ENCODE peak calls at places on chromosomes 11 and 22, in nine cellular contexts. One of them, this sample, is unnamed.

GRCh38 chr11:66976048-66976467 is 954 bp downstream of the C11orf86 start:
- DNase-seq in activated CD4-positive, alpha-beta T cell treated with anti-CD3 and anti-CD28 coated beads, Interleukin-2, amount 10 ng/mL, durations not matched to agents 24 days and 14 days: peak
- DNase-seq in WTC11: peak
- DNase-seq in activated naive CD8-positive, alpha-beta T cell treated with anti-CD3 and anti-CD28 coated beads, Interleukin-2, amount 50 U/mL, for 24 hours: peak
- DNase-seq in HT-29: no peak
- DNase-seq in AG20443: no peak
- DNase-seq in HEK293T: peak
- DNase-seq in dorsolateral prefrontal cortex: no peak
- DNase-seq in stimulated activated CD4-positive, alpha-beta T cell treated with anti-CD3 and anti-CD28 coated beads, Interleukin-1b, Interleukin-23, amount 100 ng/mL, for 48 hours: peak
- DNase-seq in this sample: no peak

GRCh38 chr11:117424781-117425180 is 97.1 kb downstream of the CEP164 start:
- DNase-seq in dorsolateral prefrontal cortex: no peak
- DNase-seq in WTC11: no peak
- DNase-seq in stimulated activated CD4-positive, alpha-beta T cell treated with anti-CD3 and anti-CD28 coated beads, Interleukin-1b, Interleukin-23, amount 100 ng/mL, for 48 hours: no peak
- DNase-seq in AG20443: peak
- DNase-seq in HEK293T: no peak
- DNase-seq in activated naive CD8-positive, alpha-beta T cell treated with anti-CD3 and anti-CD28 coated beads, Interleukin-2, amount 50 U/mL, for 24 hours: no peak
- DNase-seq in HT-29: no peak
- DNase-seq in activated CD4-positive, alpha-beta T cell treated with anti-CD3 and anti-CD28 coated beads, Interleukin-2, amount 10 ng/mL, durations not matched to agents 24 days and 14 days: no peak
- DNase-seq in this sample: no peak

GRCh38 chr11:67354314-67355022 is 1.1 kb upstream of the POLD4 start:
- DNase-seq in activated CD4-positive, alpha-beta T cell treated with anti-CD3 and anti-CD28 coated beads, Interleukin-2, amount 10 ng/mL, durations not matched to agents 24 days and 14 days: peak
- DNase-seq in dorsolateral prefrontal cortex: no peak
- DNase-seq in stimulated activated CD4-positive, alpha-beta T cell treated with anti-CD3 and anti-CD28 coated beads, Interleukin-1b, Interleukin-23, amount 100 ng/mL, for 48 hours: no peak
- DNase-seq in HEK293T: no peak
- DNase-seq in WTC11: no peak
- DNase-seq in HT-29: peak
- DNase-seq in activated naive CD8-positive, alpha-beta T cell treated with anti-CD3 and anti-CD28 coated beads, Interleukin-2, amount 50 U/mL, for 24 hours: peak
- DNase-seq in AG20443: peak
- DNase-seq in this sample: peak

GRCh38 chr11:83865636-83866461 is 579.7 kb upstream of the CCDC90B start:
- DNase-seq in AG20443: no peak
- DNase-seq in HEK293T: no peak
- DNase-seq in HT-29: no peak
- DNase-seq in WTC11: no peak
- DNase-seq in dorsolateral prefrontal cortex: no peak
- DNase-seq in activated naive CD8-positive, alpha-beta T cell treated with anti-CD3 and anti-CD28 coated beads, Interleukin-2, amount 50 U/mL, for 24 hours: no peak
- DNase-seq in activated CD4-positive, alpha-beta T cell treated with anti-CD3 and anti-CD28 coated beads, Interleukin-2, amount 10 ng/mL, durations not matched to agents 24 days and 14 days: no peak
- DNase-seq in stimulated activated CD4-positive, alpha-beta T cell treated with anti-CD3 and anti-CD28 coated beads, Interleukin-1b, Interleukin-23, amount 100 ng/mL, for 48 hours: no peak
- DNase-seq in this sample: no peak

GRCh38 chr11:34333787-34334186 is 24.0 kb downstream of the ABTB2 start:
- DNase-seq in activated naive CD8-positive, alpha-beta T cell treated with anti-CD3 and anti-CD28 coated beads, Interleukin-2, amount 50 U/mL, for 24 hours: no peak
- DNase-seq in WTC11: no peak
- DNase-seq in dorsolateral prefrontal cortex: no peak
- DNase-seq in AG20443: no peak
- DNase-seq in activated CD4-positive, alpha-beta T cell treated with anti-CD3 and anti-CD28 coated beads, Interleukin-2, amount 10 ng/mL, durations not matched to agents 24 days and 14 days: no peak
- DNase-seq in stimulated activated CD4-positive, alpha-beta T cell treated with anti-CD3 and anti-CD28 coated beads, Interleukin-1b, Interleukin-23, amount 100 ng/mL, for 48 hours: no peak
- DNase-seq in HEK293T: no peak
- DNase-seq in HT-29: no peak
- DNase-seq in this sample: no peak

GRCh38 chr11:59847620-59848019 is 2.3 kb upstream of the CBLIF start:
- DNase-seq in activated CD4-positive, alpha-beta T cell treated with anti-CD3 and anti-CD28 coated beads, Interleukin-2, amount 10 ng/mL, durations not matched to agents 24 days and 14 days: no peak
- DNase-seq in dorsolateral prefrontal cortex: no peak
- DNase-seq in HEK293T: no peak
- DNase-seq in HT-29: no peak
- DNase-seq in WTC11: no peak
- DNase-seq in AG20443: no peak
- DNase-seq in stimulated activated CD4-positive, alpha-beta T cell treated with anti-CD3 and anti-CD28 coated beads, Interleukin-1b, Interleukin-23, amount 100 ng/mL, for 48 hours: no peak
- DNase-seq in activated naive CD8-positive, alpha-beta T cell treated with anti-CD3 and anti-CD28 coated beads, Interleukin-2, amount 50 U/mL, for 24 hours: no peak
- DNase-seq in this sample: no peak

GRCh38 chr22:38685761-38686160 is 4.0 kb downstream of the TOMM22 start:
- DNase-seq in WTC11: no peak
- DNase-seq in dorsolateral prefrontal cortex: no peak
- DNase-seq in HT-29: no peak
- DNase-seq in activated naive CD8-positive, alpha-beta T cell treated with anti-CD3 and anti-CD28 coated beads, Interleukin-2, amount 50 U/mL, for 24 hours: no peak
- DNase-seq in HEK293T: no peak
- DNase-seq in AG20443: no peak
- DNase-seq in stimulated activated CD4-positive, alpha-beta T cell treated with anti-CD3 and anti-CD28 coated beads, Interleukin-1b, Interleukin-23, amount 100 ng/mL, for 48 hours: no peak
- DNase-seq in activated CD4-positive, alpha-beta T cell treated with anti-CD3 and anti-CD28 coated beads, Interleukin-2, amount 10 ng/mL, durations not matched to agents 24 days and 14 days: no peak
- DNase-seq in this sample: no peak

GRCh38 chr11:119367661-119368120 is 13.8 kb downstream of the USP2 start:
- DNase-seq in activated CD4-positive, alpha-beta T cell treated with anti-CD3 and anti-CD28 coated beads, Interleukin-2, amount 10 ng/mL, durations not matched to agents 24 days and 14 days: no peak
- DNase-seq in AG20443: no peak
- DNase-seq in WTC11: no peak
- DNase-seq in activated naive CD8-positive, alpha-beta T cell treated with anti-CD3 and anti-CD28 coated beads, Interleukin-2, amount 50 U/mL, for 24 hours: no peak
- DNase-seq in HEK293T: no peak
- DNase-seq in HT-29: peak
- DNase-seq in stimulated activated CD4-positive, alpha-beta T cell treated with anti-CD3 and anti-CD28 coated beads, Interleukin-1b, Interleukin-23, amount 100 ng/mL, for 48 hours: no peak
- DNase-seq in dorsolateral prefrontal cortex: no peak
- DNase-seq in this sample: peak

GRCh38 chr11:12701815-12702214 is 27.6 kb downstream of the TEAD1 start:
- DNase-seq in AG20443: no peak
- DNase-seq in activated CD4-positive, alpha-beta T cell treated with anti-CD3 and anti-CD28 coated beads, Interleukin-2, amount 10 ng/mL, durations not matched to agents 24 days and 14 days: no peak
- DNase-seq in dorsolateral prefrontal cortex: no peak
- DNase-seq in activated naive CD8-positive, alpha-beta T cell treated with anti-CD3 and anti-CD28 coated beads, Interleukin-2, amount 50 U/mL, for 24 hours: no peak
- DNase-seq in HT-29: no peak
- DNase-seq in HEK293T: no peak
- DNase-seq in WTC11: no peak
- DNase-seq in stimulated activated CD4-positive, alpha-beta T cell treated with anti-CD3 and anti-CD28 coated beads, Interleukin-1b, Interleukin-23, amount 100 ng/mL, for 48 hours: no peak
- DNase-seq in this sample: no peak

GRCh38 chr11:128520886-128521696 is 66.3 kb downstream of the ETS1 start:
- DNase-seq in stimulated activated CD4-positive, alpha-beta T cell treated with anti-CD3 and anti-CD28 coated beads, Interleukin-1b, Interleukin-23, amount 100 ng/mL, for 48 hours: no peak
- DNase-seq in activated naive CD8-positive, alpha-beta T cell treated with anti-CD3 and anti-CD28 coated beads, Interleukin-2, amount 50 U/mL, for 24 hours: no peak
- DNase-seq in activated CD4-positive, alpha-beta T cell treated with anti-CD3 and anti-CD28 coated beads, Interleukin-2, amount 10 ng/mL, durations not matched to agents 24 days and 14 days: peak
- DNase-seq in HEK293T: no peak
- DNase-seq in dorsolateral prefrontal cortex: no peak
- DNase-seq in WTC11: no peak
- DNase-seq in AG20443: peak
- DNase-seq in HT-29: peak
- DNase-seq in this sample: no peak

GRCh38 chr22:31229402-31230140 is 17.5 kb downstream of the LIMK2 start:
- DNase-seq in activated CD4-positive, alpha-beta T cell treated with anti-CD3 and anti-CD28 coated beads, Interleukin-2, amount 10 ng/mL, durations not matched to agents 24 days and 14 days: peak
- DNase-seq in dorsolateral prefrontal cortex: peak
- DNase-seq in WTC11: no peak
- DNase-seq in stimulated activated CD4-positive, alpha-beta T cell treated with anti-CD3 and anti-CD28 coated beads, Interleukin-1b, Interleukin-23, amount 100 ng/mL, for 48 hours: no peak
- DNase-seq in AG20443: peak
- DNase-seq in HEK293T: no peak
- DNase-seq in activated naive CD8-positive, alpha-beta T cell treated with anti-CD3 and anti-CD28 coated beads, Interleukin-2, amount 50 U/mL, for 24 hours: no peak
- DNase-seq in HT-29: no peak
- DNase-seq in this sample: no peak

GRCh38 chr22:39500101-39500500 is 2.0 kb upstream of the MIEF1 start:
- DNase-seq in HT-29: no peak
- DNase-seq in activated CD4-positive, alpha-beta T cell treated with anti-CD3 and anti-CD28 coated beads, Interleukin-2, amount 10 ng/mL, durations not matched to agents 24 days and 14 days: no peak
- DNase-seq in HEK293T: no peak
- DNase-seq in stimulated activated CD4-positive, alpha-beta T cell treated with anti-CD3 and anti-CD28 coated beads, Interleukin-1b, Interleukin-23, amount 100 ng/mL, for 48 hours: no peak
- DNase-seq in WTC11: no peak
- DNase-seq in dorsolateral prefrontal cortex: no peak
- DNase-seq in AG20443: no peak
- DNase-seq in activated naive CD8-positive, alpha-beta T cell treated with anti-CD3 and anti-CD28 coated beads, Interleukin-2, amount 50 U/mL, for 24 hours: no peak
- DNase-seq in this sample: no peak

GRCh38 chr22:22417495-22418162 is 90.9 kb downstream of the ZNF280B start:
- DNase-seq in AG20443: no peak
- DNase-seq in dorsolateral prefrontal cortex: no peak
- DNase-seq in HEK293T: no peak
- DNase-seq in WTC11: no peak
- DNase-seq in activated naive CD8-positive, alpha-beta T cell treated with anti-CD3 and anti-CD28 coated beads, Interleukin-2, amount 50 U/mL, for 24 hours: no peak
- DNase-seq in activated CD4-positive, alpha-beta T cell treated with anti-CD3 and anti-CD28 coated beads, Interleukin-2, amount 10 ng/mL, durations not matched to agents 24 days and 14 days: peak
- DNase-seq in stimulated activated CD4-positive, alpha-beta T cell treated with anti-CD3 and anti-CD28 coated beads, Interleukin-1b, Interleukin-23, amount 100 ng/mL, for 48 hours: no peak
- DNase-seq in HT-29: no peak
- DNase-seq in this sample: no peak

GRCh38 chr11:27398413-27398780 is 35.4 kb upstream of the CCDC34 start:
- DNase-seq in HT-29: no peak
- DNase-seq in HEK293T: no peak
- DNase-seq in activated naive CD8-positive, alpha-beta T cell treated with anti-CD3 and anti-CD28 coated beads, Interleukin-2, amount 50 U/mL, for 24 hours: no peak
- DNase-seq in AG20443: no peak
- DNase-seq in WTC11: no peak
- DNase-seq in activated CD4-positive, alpha-beta T cell treated with anti-CD3 and anti-CD28 coated beads, Interleukin-2, amount 10 ng/mL, durations not matched to agents 24 days and 14 days: no peak
- DNase-seq in stimulated activated CD4-positive, alpha-beta T cell treated with anti-CD3 and anti-CD28 coated beads, Interleukin-1b, Interleukin-23, amount 100 ng/mL, for 48 hours: no peak
- DNase-seq in dorsolateral prefrontal cortex: no peak
- DNase-seq in this sample: no peak

GRCh38 chr11:5624489-5625278 is at the start of gene TRIM34:
- DNase-seq in dorsolateral prefrontal cortex: no peak
- DNase-seq in HT-29: peak
- DNase-seq in AG20443: peak
- DNase-seq in HEK293T: peak
- DNase-seq in activated naive CD8-positive, alpha-beta T cell treated with anti-CD3 and anti-CD28 coated beads, Interleukin-2, amount 50 U/mL, for 24 hours: peak
- DNase-seq in stimulated activated CD4-positive, alpha-beta T cell treated with anti-CD3 and anti-CD28 coated beads, Interleukin-1b, Interleukin-23, amount 100 ng/mL, for 48 hours: peak
- DNase-seq in activated CD4-positive, alpha-beta T cell treated with anti-CD3 and anti-CD28 coated beads, Interleukin-2, amount 10 ng/mL, durations not matched to agents 24 days and 14 days: peak
- DNase-seq in WTC11: peak
- DNase-seq in this sample: no peak

GRCh38 chr11:111793863-111794262 is 27.7 kb upstream of the PPP2R1B start:
- DNase-seq in WTC11: no peak
- DNase-seq in HEK293T: peak
- DNase-seq in stimulated activated CD4-positive, alpha-beta T cell treated with anti-CD3 and anti-CD28 coated beads, Interleukin-1b, Interleukin-23, amount 100 ng/mL, for 48 hours: no peak
- DNase-seq in AG20443: peak
- DNase-seq in HT-29: no peak
- DNase-seq in activated CD4-positive, alpha-beta T cell treated with anti-CD3 and anti-CD28 coated beads, Interleukin-2, amount 10 ng/mL, durations not matched to agents 24 days and 14 days: no peak
- DNase-seq in dorsolateral prefrontal cortex: no peak
- DNase-seq in activated naive CD8-positive, alpha-beta T cell treated with anti-CD3 and anti-CD28 coated beads, Interleukin-2, amount 50 U/mL, for 24 hours: no peak
- DNase-seq in this sample: peak

GRCh38 chr11:22884268-22884667 is 24.0 kb upstream of the CCDC179 start:
- DNase-seq in dorsolateral prefrontal cortex: no peak
- DNase-seq in AG20443: no peak
- DNase-seq in activated CD4-positive, alpha-beta T cell treated with anti-CD3 and anti-CD28 coated beads, Interleukin-2, amount 10 ng/mL, durations not matched to agents 24 days and 14 days: no peak
- DNase-seq in HT-29: no peak
- DNase-seq in WTC11: no peak
- DNase-seq in HEK293T: no peak
- DNase-seq in stimulated activated CD4-positive, alpha-beta T cell treated with anti-CD3 and anti-CD28 coated beads, Interleukin-1b, Interleukin-23, amount 100 ng/mL, for 48 hours: no peak
- DNase-seq in activated naive CD8-positive, alpha-beta T cell treated with anti-CD3 and anti-CD28 coated beads, Interleukin-2, amount 50 U/mL, for 24 hours: no peak
- DNase-seq in this sample: no peak

GRCh38 chr22:44578516-44579230 is 80.6 kb upstream of the RTL6 start:
- DNase-seq in activated naive CD8-positive, alpha-beta T cell treated with anti-CD3 and anti-CD28 coated beads, Interleukin-2, amount 50 U/mL, for 24 hours: no peak
- DNase-seq in HEK293T: no peak
- DNase-seq in AG20443: no peak
- DNase-seq in activated CD4-positive, alpha-beta T cell treated with anti-CD3 and anti-CD28 coated beads, Interleukin-2, amount 10 ng/mL, durations not matched to agents 24 days and 14 days: no peak
- DNase-seq in stimulated activated CD4-positive, alpha-beta T cell treated with anti-CD3 and anti-CD28 coated beads, Interleukin-1b, Interleukin-23, amount 100 ng/mL, for 48 hours: no peak
- DNase-seq in HT-29: no peak
- DNase-seq in dorsolateral prefrontal cortex: no peak
- DNase-seq in WTC11: no peak
- DNase-seq in this sample: no peak

GRCh38 chr11:125082611-125083311 is 19.7 kb downstream of the SLC37A2 start:
- DNase-seq in WTC11: no peak
- DNase-seq in HT-29: peak
- DNase-seq in stimulated activated CD4-positive, alpha-beta T cell treated with anti-CD3 and anti-CD28 coated beads, Interleukin-1b, Interleukin-23, amount 100 ng/mL, for 48 hours: no peak
- DNase-seq in activated naive CD8-positive, alpha-beta T cell treated with anti-CD3 and anti-CD28 coated beads, Interleukin-2, amount 50 U/mL, for 24 hours: no peak
- DNase-seq in AG20443: peak
- DNase-seq in activated CD4-positive, alpha-beta T cell treated with anti-CD3 and anti-CD28 coated beads, Interleukin-2, amount 10 ng/mL, durations not matched to agents 24 days and 14 days: no peak
- DNase-seq in dorsolateral prefrontal cortex: no peak
- DNase-seq in HEK293T: no peak
- DNase-seq in this sample: no peak

GRCh38 chr11:46278387-46279173 is 1.1 kb downstream of the CREB3L1 start:
- DNase-seq in HEK293T: peak
- DNase-seq in dorsolateral prefrontal cortex: no peak
- DNase-seq in stimulated activated CD4-positive, alpha-beta T cell treated with anti-CD3 and anti-CD28 coated beads, Interleukin-1b, Interleukin-23, amount 100 ng/mL, for 48 hours: peak
- DNase-seq in HT-29: peak
- DNase-seq in WTC11: peak
- DNase-seq in activated CD4-positive, alpha-beta T cell treated with anti-CD3 and anti-CD28 coated beads, Interleukin-2, amount 10 ng/mL, durations not matched to agents 24 days and 14 days: peak
- DNase-seq in AG20443: peak
- DNase-seq in activated naive CD8-positive, alpha-beta T cell treated with anti-CD3 and anti-CD28 coated beads, Interleukin-2, amount 50 U/mL, for 24 hours: peak
- DNase-seq in this sample: peak

GRCh38 chr11:123407124-123407995 is 22.7 kb upstream of the GRAMD1B start:
- DNase-seq in AG20443: peak
- DNase-seq in activated naive CD8-positive, alpha-beta T cell treated with anti-CD3 and anti-CD28 coated beads, Interleukin-2, amount 50 U/mL, for 24 hours: peak
- DNase-seq in WTC11: peak
- DNase-seq in dorsolateral prefrontal cortex: peak
- DNase-seq in HEK293T: peak
- DNase-seq in HT-29: peak
- DNase-seq in stimulated activated CD4-positive, alpha-beta T cell treated with anti-CD3 and anti-CD28 coated beads, Interleukin-1b, Interleukin-23, amount 100 ng/mL, for 48 hours: peak
- DNase-seq in activated CD4-positive, alpha-beta T cell treated with anti-CD3 and anti-CD28 coated beads, Interleukin-2, amount 10 ng/mL, durations not matched to agents 24 days and 14 days: peak
- DNase-seq in this sample: no peak